ENCODE peak calls at places on chromosomes 5 and 9, in four cellular contexts. K is occipital lobe, X is psoas muscle, M is WTC11. N is an unnamed sample.

GRCh38 chr5:143682788-143683419 is 129.1 kb upstream of the HMHB1 start:
- DNase-seq in K (no peak), X (no peak), M (no peak), N (no peak)

GRCh38 chr9:137077010-137077747 is at the start of gene UAP1L1:
- DNase-seq in K (peak; percentile 77), X (peak; percentile 83), M (peak; percentile 64), N (no peak)

GRCh38 chr9:124835026-124835501 is 18.2 kb upstream of the WDR38 start:
- DNase-seq in K (no peak), X (peak; percentile 80), M (no peak), N (no peak)

GRCh38 chr9:137109250-137110146 is 5.0 kb downstream of the DPP7 start:
- DNase-seq in K (no peak), X (no peak), M (no peak), N (no peak)

GRCh38 chr5:103223031-103223955 is 35.3 kb upstream of the MACIR start:
- DNase-seq in K (no peak), X (no peak), M (peak; percentile 42), N (no peak)

GRCh38 chr5:50958852-50959457 is 292.5 kb downstream of the PARP8 start:
- DNase-seq in K (no peak), X (no peak), M (no peak), N (peak; percentile 33)

GRCh38 chr5:66498791-66499207 is 97.4 kb upstream of the MAST4 start:
- DNase-seq in K (no peak), X (no peak), M (no peak), N (no peak)

GRCh38 chr5:73686912-73687311 is 60.9 kb downstream of the ARHGEF28 start:
- DNase-seq in K (no peak), X (no peak), M (no peak), N (no peak)

GRCh38 chr9:30711591-30711990 is 1672.9 kb upstream of the ACO1 start:
- DNase-seq in K (no peak), X (no peak), M (no peak), N (no peak)

GRCh38 chr9:129101279-129101678 is 9.3 kb downstream of the CRAT start:
- DNase-seq in K (no peak), X (no peak), M (no peak), N (no peak)

GRCh38 chr9:5389109-5389732 is 48.5 kb downstream of the PLGRKT start:
- DNase-seq in K (no peak), X (no peak), M (no peak), N (no peak)

GRCh38 chr9:75891277-75892167 is 1.0 kb downstream of the PCSK5 start:
- DNase-seq in K (no peak), X (peak; percentile 57), M (peak; percentile 40), N (peak; percentile 12)

GRCh38 chr5:94968507-94969095 is 316.3 kb downstream of the MCTP1 start:
- DNase-seq in K (no peak), X (no peak), M (no peak), N (peak; percentile 69)

GRCh38 chr5:149024477-149024876 is 38.4 kb downstream of the SH3TC2 start:
- DNase-seq in K (no peak), X (no peak), M (no peak), N (no peak)

GRCh38 chr5:132467292-132467984 is 23.1 kb downstream of the IRF1 start:
- DNase-seq in K (no peak), X (no peak), M (no peak), N (no peak)

GRCh38 chr9:94139672-94140417 is 55.6 kb downstream of the PTPDC1 start:
- DNase-seq in K (peak; percentile 15), X (peak; percentile 93), M (no peak), N (peak; percentile 72)

GRCh38 chr9:134328841-134329575 is 2.8 kb downstream of the RXRA start:
- DNase-seq in K (no peak), X (peak; percentile 80), M (no peak), N (no peak)

GRCh38 chr5:151106073-151106472 is 25.2 kb upstream of the TNIP1 start:
- DNase-seq in K (no peak), X (no peak), M (no peak), N (no peak)